ENCODE peak calls at places on chromosomes 7 and 10, in five cellular contexts. One of them, this sample, is unnamed.

GRCh38 chr7:51430480-51431086 is 114.0 kb upstream of the COBL start:
- DNase-seq in GM12878: peak
- DNase-seq in HepG2: peak
- DNase-seq in HCT116: peak
- DNase-seq in SK-N-SH: peak
- DNase-seq in this sample: peak

GRCh38 chr7:100486111-100486636 is 2.4 kb downstream of the NYAP1 start:
- DNase-seq in GM12878: no peak
- DNase-seq in HepG2: no peak
- DNase-seq in HCT116: no peak
- DNase-seq in SK-N-SH: no peak
- DNase-seq in this sample: no peak

GRCh38 chr10:78025685-78026364 is 3.5 kb downstream of the POLR3A start:
- DNase-seq in HCT116: no peak
- DNase-seq in GM12878: no peak
- DNase-seq in SK-N-SH: no peak
- DNase-seq in HepG2: no peak
- DNase-seq in this sample: no peak

GRCh38 chr10:69160809-69161225 is 19.2 kb upstream of the SUPV3L1 start:
- DNase-seq in SK-N-SH: no peak
- DNase-seq in HCT116: no peak
- DNase-seq in HepG2: no peak
- DNase-seq in GM12878: no peak
- DNase-seq in this sample: no peak

GRCh38 chr10:4316166-4316810 is 509.7 kb upstream of the AKR1E2 start:
- DNase-seq in HCT116: no peak
- DNase-seq in HepG2: no peak
- DNase-seq in SK-N-SH: no peak
- DNase-seq in GM12878: no peak
- DNase-seq in this sample: no peak

GRCh38 chr10:61140765-61141392 is 196.9 kb upstream of the RHOBTB1 start:
- DNase-seq in HCT116: peak
- DNase-seq in GM12878: no peak
- DNase-seq in HepG2: peak
- DNase-seq in SK-N-SH: peak
- DNase-seq in this sample: no peak

GRCh38 chr7:80309971-80310549 is 175.4 kb downstream of the GNAI1 start:
- DNase-seq in HepG2: no peak
- DNase-seq in SK-N-SH: no peak
- DNase-seq in HCT116: no peak
- DNase-seq in GM12878: no peak
- DNase-seq in this sample: no peak

GRCh38 chr10:28432210-28432676 is 100.7 kb upstream of the WAC start:
- DNase-seq in HepG2: peak
- DNase-seq in GM12878: no peak
- DNase-seq in HCT116: peak
- DNase-seq in SK-N-SH: peak
- DNase-seq in this sample: peak

GRCh38 chr10:130461631-130462030 is 325.4 kb downstream of the GLRX3 start:
- DNase-seq in HepG2: no peak
- DNase-seq in HCT116: no peak
- DNase-seq in SK-N-SH: no peak
- DNase-seq in GM12878: no peak
- DNase-seq in this sample: no peak

GRCh38 chr10:78058562-78058961 is 24.9 kb downstream of the RPS24 start:
- DNase-seq in SK-N-SH: no peak
- DNase-seq in GM12878: no peak
- DNase-seq in HCT116: no peak
- DNase-seq in HepG2: no peak
- DNase-seq in this sample: no peak

GRCh38 chr10:79244841-79245504 is 102.3 kb upstream of the PPIF start:
- DNase-seq in GM12878: peak
- DNase-seq in HepG2: no peak
- DNase-seq in HCT116: no peak
- DNase-seq in SK-N-SH: no peak
- DNase-seq in this sample: no peak

GRCh38 chr7:81607987-81608386 is 161.9 kb downstream of the HGF start:
- DNase-seq in HepG2: no peak
- DNase-seq in HCT116: no peak
- DNase-seq in GM12878: no peak
- DNase-seq in SK-N-SH: no peak
- DNase-seq in this sample: no peak

GRCh38 chr10:131726460-131726861 is 174.3 kb upstream of the PPP2R2D start:
- DNase-seq in GM12878: no peak
- DNase-seq in HepG2: peak
- DNase-seq in SK-N-SH: peak
- DNase-seq in HCT116: no peak
- DNase-seq in this sample: no peak

GRCh38 chr10:44045020-44045419 is 339.9 kb downstream of the CXCL12 start:
- DNase-seq in GM12878: no peak
- DNase-seq in HCT116: no peak
- DNase-seq in SK-N-SH: peak
- DNase-seq in HepG2: no peak
- DNase-seq in this sample: no peak
- TF ChIP-seq YY1 in GM12878: no peak
- TF ChIP-seq YY1 in HCT116: no peak
- TF ChIP-seq YY1 in SK-N-SH: no peak
- TF ChIP-seq YY1 in HepG2: no peak
- TF ChIP-seq YY1 in this sample: no peak

GRCh38 chr7:49418964-49419363 is 354.5 kb upstream of the VWC2 start:
- DNase-seq in SK-N-SH: no peak
- DNase-seq in HCT116: no peak
- DNase-seq in HepG2: no peak
- DNase-seq in GM12878: no peak
- DNase-seq in this sample: no peak

GRCh38 chr7:49422564-49422963 is 350.9 kb upstream of the VWC2 start:
- DNase-seq in SK-N-SH: no peak
- DNase-seq in HepG2: no peak
- DNase-seq in GM12878: no peak
- DNase-seq in HCT116: no peak
- DNase-seq in this sample: no peak

DNA sequence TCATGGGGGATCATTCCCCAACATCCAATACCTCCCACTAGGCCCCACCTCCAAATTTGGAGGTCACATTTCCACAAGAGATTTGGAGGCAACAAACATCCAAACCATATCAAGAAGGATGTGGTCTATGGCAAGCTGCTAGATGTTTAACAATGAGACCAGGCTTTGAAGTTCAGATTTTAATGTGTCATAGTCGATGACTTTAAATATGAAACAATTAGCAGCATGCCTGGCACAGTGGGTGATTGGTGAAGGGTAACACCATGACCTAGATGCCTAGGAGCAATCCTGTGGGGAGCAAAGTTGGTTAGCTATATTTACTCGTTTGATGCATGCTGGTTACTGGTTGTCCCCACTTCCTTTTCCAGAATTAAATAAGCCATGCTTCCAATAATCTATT is 356.4 kb upstream of the VWC2 start:
- DNase-seq in SK-N-SH: no peak
- DNase-seq in HCT116: no peak
- DNase-seq in HepG2: no peak
- DNase-seq in GM12878: no peak
- DNase-seq in this sample: no peak
- TF ChIP-seq YY1 in SK-N-SH: no peak
- TF ChIP-seq YY1 in HCT116: no peak
- TF ChIP-seq YY1 in HepG2: no peak
- TF ChIP-seq YY1 in GM12878: no peak
- TF ChIP-seq YY1 in this sample: no peak

GRCh38 chr10:73858013-73858708 is 16.2 kb downstream of the CAMK2G start:
- DNase-seq in HCT116: no peak
- DNase-seq in HepG2: no peak
- DNase-seq in SK-N-SH: no peak
- DNase-seq in GM12878: no peak
- DNase-seq in this sample: no peak

GRCh38 chr10:73858750-73859439 is 15.5 kb downstream of the CAMK2G start:
- DNase-seq in HCT116: no peak
- DNase-seq in SK-N-SH: no peak
- DNase-seq in HepG2: no peak
- DNase-seq in GM12878: no peak
- DNase-seq in this sample: no peak

GRCh38 chr10:73859441-73860049 is 14.8 kb downstream of the CAMK2G start:
- DNase-seq in HepG2: no peak
- DNase-seq in HCT116: no peak
- DNase-seq in GM12878: peak
- DNase-seq in SK-N-SH: no peak
- DNase-seq in this sample: no peak

GRCh38 chr10:73862011-73862410 is 12.3 kb downstream of the CAMK2G start:
- DNase-seq in HCT116: no peak
- DNase-seq in HepG2: no peak
- DNase-seq in SK-N-SH: no peak
- DNase-seq in GM12878: no peak
- DNase-seq in this sample: no peak

DNA sequence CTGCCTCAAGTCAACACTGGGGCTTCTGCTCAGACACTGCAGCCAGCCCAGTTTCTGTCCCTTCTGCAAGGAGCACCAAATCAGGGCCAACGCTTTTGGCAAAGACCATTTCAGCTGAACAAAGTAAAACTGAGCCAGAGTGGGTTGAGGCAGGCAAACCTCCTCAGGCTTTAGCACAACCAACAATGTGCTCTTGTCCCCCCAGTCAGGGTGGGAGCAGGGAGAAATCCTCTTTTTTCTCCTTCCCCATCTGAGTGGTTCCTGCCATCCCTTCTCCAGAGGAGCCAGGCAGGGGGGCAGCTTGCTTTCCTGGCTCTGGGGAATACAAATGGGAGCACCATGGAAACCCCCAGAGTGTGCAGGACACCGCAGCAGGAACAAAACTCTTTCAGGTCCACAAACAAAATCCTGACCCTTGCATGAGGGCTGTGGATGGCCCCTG is 14.3 kb downstream of the CAMK2G start:
- DNase-seq in HCT116: no peak
- DNase-seq in HepG2: no peak
- DNase-seq in GM12878: no peak
- DNase-seq in SK-N-SH: no peak
- DNase-seq in this sample: no peak
- TF ChIP-seq YY1 in HCT116: no peak
- TF ChIP-seq YY1 in HepG2: no peak
- TF ChIP-seq YY1 in GM12878: no peak
- TF ChIP-seq YY1 in SK-N-SH: no peak
- TF ChIP-seq YY1 in this sample: no peak

DNA sequence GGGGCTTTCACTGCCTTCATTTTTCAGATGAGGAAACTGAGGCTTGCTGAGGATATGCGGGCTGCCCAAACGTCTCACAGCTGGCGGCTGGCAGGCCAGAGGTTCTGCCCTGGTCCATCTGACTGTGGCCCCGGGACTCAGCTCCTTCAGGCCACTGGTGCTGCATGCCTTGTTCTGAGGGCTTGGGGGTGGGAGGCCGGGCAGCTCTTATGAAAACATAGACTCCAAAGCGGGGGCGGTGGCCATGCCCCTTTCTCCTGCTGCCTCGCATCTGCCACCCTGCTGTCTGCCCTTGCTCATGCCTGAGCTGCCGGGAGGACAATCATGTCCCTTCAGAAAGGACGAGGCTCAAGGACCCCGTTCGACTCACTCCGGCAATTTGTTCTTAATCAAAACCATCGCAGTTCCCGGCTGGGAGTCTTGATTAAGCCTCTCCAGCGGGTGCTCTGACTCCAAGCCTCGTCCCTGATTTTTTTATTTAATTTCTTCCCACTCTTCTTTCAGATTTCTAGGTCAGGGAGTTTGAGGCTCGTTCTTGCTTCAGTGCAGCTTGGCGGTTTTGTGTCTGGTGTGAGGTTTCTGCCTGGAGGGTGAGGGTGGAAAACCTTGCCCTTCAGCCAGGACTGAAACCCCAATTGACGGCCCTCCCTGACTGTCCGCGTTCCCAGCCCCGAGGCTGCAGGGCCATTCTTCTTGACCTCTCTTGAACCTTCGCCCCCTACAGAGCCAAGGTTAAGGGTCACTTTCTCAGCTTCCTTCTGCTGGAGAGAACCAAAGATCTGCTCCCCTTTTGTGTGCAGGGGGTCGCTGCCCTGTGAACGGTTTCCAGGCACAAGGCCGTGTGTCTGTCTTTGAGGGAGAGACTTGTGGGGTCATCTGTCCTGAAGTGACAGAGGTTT is 120.8 kb downstream of the DNAJB6 start:
- DNase-seq in HCT116: no peak
- DNase-seq in HepG2: no peak
- DNase-seq in SK-N-SH: no peak
- DNase-seq in GM12878: no peak
- DNase-seq in this sample: no peak
- TF ChIP-seq YY1 in HCT116: no peak
- TF ChIP-seq YY1 in HepG2: no peak
- TF ChIP-seq YY1 in SK-N-SH: no peak
- TF ChIP-seq YY1 in GM12878: no peak
- TF ChIP-seq YY1 in this sample: no peak

GRCh38 chr7:149874644-149875028 is 867 bp downstream of the ATP6V0E2 start:
- DNase-seq in HCT116: no peak
- DNase-seq in SK-N-SH: no peak
- DNase-seq in HepG2: peak
- DNase-seq in GM12878: no peak
- DNase-seq in this sample: no peak
- TF ChIP-seq YY1 in HCT116: no peak
- TF ChIP-seq YY1 in SK-N-SH: no peak
- TF ChIP-seq YY1 in HepG2: no peak
- TF ChIP-seq YY1 in GM12878: no peak
- TF ChIP-seq YY1 in this sample: no peak